ENCODE peak calls at places on chromosomes 1 and 21, in eight cellular contexts. A is SW480; V is GM06990; J is activated CD4-positive, alpha-beta memory T cell treated with anti-CD3 and anti-CD28 coated beads, Interleukin-2, amount 10 ng/mL, durations not matched to agents 7 days and 5 days; D is GM23248; B is SK-N-SH; X is memory B cell; K is stimulated activated CD4-positive, alpha-beta T cell treated with anti-CD3 and anti-CD28 coated beads, Interleukin-15, amount 100 ng/mL, for 1 hour. C is an unnamed sample.

GRCh38 chr1:228032041-228032440 is 25.2 kb downstream of the WNT3A start:
- DNase-seq in A (no peak), V (no peak), J (no peak), D (no peak), B (no peak), X (no peak), K (no peak), C (no peak)

GRCh38 chr1:113281550-113281949 is 108.8 kb upstream of the MAGI3 start:
- DNase-seq in A (no peak), V (no peak), J (no peak), D (no peak), B (no peak), X (no peak), K (no peak), C (no peak)

GRCh38 chr1:164519426-164519825 is 39.6 kb upstream of the PBX1 start:
- DNase-seq in A (no peak), V (no peak), J (no peak), D (no peak), B (no peak), X (no peak), K (no peak), C (no peak)

GRCh38 chr1:46043491-46044017 is 88.9 kb downstream of the PIK3R3 start:
- DNase-seq in A (no peak), V (peak), J (no peak), D (no peak), B (no peak), X (peak), K (no peak), C (no peak)

GRCh38 chr1:117188268-117189108 is 22.2 kb downstream of the VTCN1 start:
- DNase-seq in A (peak), V (no peak), J (no peak), D (peak), B (no peak), X (no peak), K (no peak), C (no peak)

GRCh38 chr1:89908993-89909436 is 85.9 kb upstream of the ZNF326 start:
- DNase-seq in A (no peak), V (peak), J (no peak), D (peak), B (peak), X (no peak), K (no peak), C (peak)

GRCh38 chr1:38088366-38088765 is 41.8 kb upstream of the POU3F1 start:
- DNase-seq in A (peak), V (no peak), J (no peak), D (no peak), B (no peak), X (no peak), K (no peak), C (no peak)

GRCh38 chr1:20983297-20983889 is 193.3 kb downstream of the EIF4G3 start:
- DNase-seq in A (no peak), V (no peak), J (no peak), D (no peak), B (no peak), X (no peak), K (no peak), C (no peak)

GRCh38 chr1:23960291-23960718 is 677 bp downstream of the PNRC2 start:
- DNase-seq in A (no peak), V (no peak), J (no peak), D (peak), B (no peak), X (no peak), K (no peak), C (no peak)

GRCh38 chr21:44006017-44006624 is 6.0 kb upstream of the TRAPPC10 start:
- DNase-seq in A (no peak), V (no peak), J (no peak), D (peak), B (no peak), X (no peak), K (no peak), C (peak)

GRCh38 chr1:48552420-48552819 is 80.4 kb upstream of the SPATA6 start:
- DNase-seq in A (peak), V (no peak), J (no peak), D (no peak), B (no peak), X (no peak), K (no peak), C (peak)

GRCh38 chr1:40736085-40736531 is 44.6 kb downstream of the NFYC start:
- DNase-seq in A (no peak), V (no peak), J (no peak), D (peak), B (peak), X (no peak), K (no peak), C (peak)

GRCh38 chr1:176976236-176976635 is 188.3 kb downstream of the ASTN1 start:
- DNase-seq in A (no peak), V (no peak), J (no peak), D (no peak), B (no peak), X (no peak), K (no peak), C (peak)

GRCh38 chr1:94310570-94311270 is 73.3 kb upstream of the ARHGAP29 start:
- DNase-seq in A (no peak), V (no peak), J (no peak), D (no peak), B (no peak), X (no peak), K (no peak), C (no peak)

GRCh38 chr1:82388679-82389078 is 587.9 kb downstream of the ADGRL2 start:
- DNase-seq in A (no peak), V (no peak), J (no peak), D (peak), B (no peak), X (no peak), K (no peak), C (peak)

GRCh38 chr1:185821612-185822385 is 87.6 kb downstream of the HMCN1 start:
- DNase-seq in A (no peak), V (no peak), J (no peak), D (no peak), B (no peak), X (no peak), K (no peak), C (no peak)

GRCh38 chr21:33075596-33076195 is 5.8 kb downstream of the OLIG1 start:
- DNase-seq in A (peak), V (no peak), J (no peak), D (no peak), B (no peak), X (no peak), K (no peak), C (no peak)

GRCh38 chr1:185434721-185435120 is 117.7 kb upstream of the IVNS1ABP start:
- DNase-seq in A (no peak), V (no peak), J (no peak), D (no peak), B (no peak), X (no peak), K (no peak), C (no peak)

C was measured in cardiac muscle cell.